ENCODE peak calls at places on chromosomes 2 and 18, in five cellular contexts. One of them, this sample, is unnamed.
A peak's percentile ranks its signal among the peaks of the same experiment; 100 is the strongest.

GRCh38 chr2:124570872-124571271 is 545.8 kb downstream of the CNTNAP5 start:
- DNase-seq in activated T-cell treated with anti-CD3 and anti-CD28 coated beads, Interleukin-2, amount 50 U/mL, for 72 hours: no peak
- DNase-seq in HAP-1: no peak
- DNase-seq in pancreas: no peak
- DNase-seq in HS-5: no peak
- DNase-seq in this sample: no peak

GRCh38 chr2:227125506-227125905 is 38.5 kb downstream of the COL4A4 start:
- DNase-seq in pancreas: no peak
- DNase-seq in HS-5: no peak
- DNase-seq in activated T-cell treated with anti-CD3 and anti-CD28 coated beads, Interleukin-2, amount 50 U/mL, for 72 hours: no peak
- DNase-seq in HAP-1: peak; percentile 51
- DNase-seq in this sample: no peak

GRCh38 chr18:66682855-66683322 is 79.0 kb upstream of the CDH19 start:
- DNase-seq in activated T-cell treated with anti-CD3 and anti-CD28 coated beads, Interleukin-2, amount 50 U/mL, for 72 hours: no peak
- DNase-seq in HAP-1: no peak
- DNase-seq in HS-5: no peak
- DNase-seq in pancreas: no peak
- DNase-seq in this sample: no peak

GRCh38 chr2:161571051-161571429 is 53.2 kb upstream of the SLC4A10 start:
- DNase-seq in pancreas: no peak
- DNase-seq in HS-5: no peak
- DNase-seq in activated T-cell treated with anti-CD3 and anti-CD28 coated beads, Interleukin-2, amount 50 U/mL, for 72 hours: no peak
- DNase-seq in HAP-1: no peak
- DNase-seq in this sample: no peak

GRCh38 chr2:227862227-227862740 is 9.1 kb upstream of the DAW1 start:
- DNase-seq in HAP-1: peak; percentile 32
- DNase-seq in activated T-cell treated with anti-CD3 and anti-CD28 coated beads, Interleukin-2, amount 50 U/mL, for 72 hours: peak; percentile 9
- DNase-seq in pancreas: no peak
- DNase-seq in HS-5: no peak
- DNase-seq in this sample: no peak

GRCh38 chr2:15446961-15447360 is 114.2 kb downstream of the NBAS start:
- DNase-seq in pancreas: no peak
- DNase-seq in HS-5: no peak
- DNase-seq in activated T-cell treated with anti-CD3 and anti-CD28 coated beads, Interleukin-2, amount 50 U/mL, for 72 hours: no peak
- DNase-seq in HAP-1: no peak
- DNase-seq in this sample: no peak

GRCh38 chr18:26458526-26459232 is 89.7 kb downstream of the KCTD1 start:
- DNase-seq in pancreas: no peak
- DNase-seq in HAP-1: no peak
- DNase-seq in HS-5: no peak
- DNase-seq in activated T-cell treated with anti-CD3 and anti-CD28 coated beads, Interleukin-2, amount 50 U/mL, for 72 hours: peak; percentile 16
- DNase-seq in this sample: no peak

GRCh38 chr2:146135245-146135644 is 1615.3 kb upstream of the ZEB2 start:
- DNase-seq in HS-5: no peak
- DNase-seq in activated T-cell treated with anti-CD3 and anti-CD28 coated beads, Interleukin-2, amount 50 U/mL, for 72 hours: no peak
- DNase-seq in HAP-1: peak; percentile 98
- DNase-seq in pancreas: no peak
- DNase-seq in this sample: no peak

GRCh38 chr2:39068757-39069515 is 51.9 kb downstream of the SOS1 start:
- DNase-seq in activated T-cell treated with anti-CD3 and anti-CD28 coated beads, Interleukin-2, amount 50 U/mL, for 72 hours: peak; percentile 19
- DNase-seq in HS-5: no peak
- DNase-seq in HAP-1: no peak
- DNase-seq in pancreas: no peak
- DNase-seq in this sample: no peak

GRCh38 chr2:85057236-85057635 is 76.0 kb upstream of the TCF7L1 start:
- DNase-seq in HS-5: no peak
- DNase-seq in pancreas: no peak
- DNase-seq in HAP-1: no peak
- DNase-seq in activated T-cell treated with anti-CD3 and anti-CD28 coated beads, Interleukin-2, amount 50 U/mL, for 72 hours: no peak
- DNase-seq in this sample: no peak

GRCh38 chr2:160647967-160648685 is 154.5 kb upstream of the RBMS1 start:
- DNase-seq in pancreas: peak; percentile 49
- DNase-seq in HS-5: no peak
- DNase-seq in HAP-1: no peak
- DNase-seq in activated T-cell treated with anti-CD3 and anti-CD28 coated beads, Interleukin-2, amount 50 U/mL, for 72 hours: no peak
- DNase-seq in this sample: no peak

GRCh38 chr2:30265441-30266015 is 34.2 kb downstream of the LBH start:
- DNase-seq in activated T-cell treated with anti-CD3 and anti-CD28 coated beads, Interleukin-2, amount 50 U/mL, for 72 hours: no peak
- DNase-seq in HS-5: no peak
- DNase-seq in HAP-1: no peak
- DNase-seq in pancreas: no peak
- DNase-seq in this sample: no peak

GRCh38 chr2:85538507-85539360 is at the start of gene MAT2A:
- DNase-seq in HS-5: peak; percentile 79
- DNase-seq in HAP-1: peak; percentile 87
- DNase-seq in activated T-cell treated with anti-CD3 and anti-CD28 coated beads, Interleukin-2, amount 50 U/mL, for 72 hours: peak; percentile 91
- DNase-seq in pancreas: peak; percentile 93
- DNase-seq in this sample: no peak

GRCh38 chr18:864872-865273 is 39.8 kb upstream of the ADCYAP1 start:
- DNase-seq in HAP-1: peak; percentile 85
- DNase-seq in pancreas: peak; percentile 62
- DNase-seq in activated T-cell treated with anti-CD3 and anti-CD28 coated beads, Interleukin-2, amount 50 U/mL, for 72 hours: peak; percentile 59
- DNase-seq in HS-5: no peak
- DNase-seq in this sample: no peak

GRCh38 chr2:172428841-172429173 is 1.4 kb downstream of the ITGA6 start:
- DNase-seq in pancreas: no peak
- DNase-seq in HAP-1: no peak
- DNase-seq in activated T-cell treated with anti-CD3 and anti-CD28 coated beads, Interleukin-2, amount 50 U/mL, for 72 hours: no peak
- DNase-seq in HS-5: no peak
- DNase-seq in this sample: no peak

This sample was measured in D721Med.